ENCODE peak calls at places on chromosomes 2 and 18, in five cellular contexts. One of them, this sample, is unnamed.

GRCh38 chr2:18412980-18413793 is 147.3 kb downstream of the RDH14 start:
- DNase-seq in stimulated activated CD4-positive, alpha-beta T cell treated with anti-CD3 and anti-CD28 coated beads, Interleukin-4, amount 100 ng/mL, for 48 hours: no peak
- DNase-seq in T-cell: no peak
- DNase-seq in activated T-helper 1 cell treated with anti-CD3 and anti-CD28 coated beads, Interleukin-2, amount 50 U/mL, for 16 hours: no peak
- DNase-seq in transverse colon: no peak
- DNase-seq in this sample: no peak

GRCh38 chr2:10655841-10656225 is 33.9 kb downstream of the NOL10 start:
- DNase-seq in transverse colon: no peak
- DNase-seq in activated T-helper 1 cell treated with anti-CD3 and anti-CD28 coated beads, Interleukin-2, amount 50 U/mL, for 16 hours: no peak
- DNase-seq in T-cell: no peak
- DNase-seq in stimulated activated CD4-positive, alpha-beta T cell treated with anti-CD3 and anti-CD28 coated beads, Interleukin-4, amount 100 ng/mL, for 48 hours: no peak
- DNase-seq in this sample: no peak

GRCh38 chr2:54092940-54093339 is 22.5 kb upstream of the ACYP2 start:
- DNase-seq in stimulated activated CD4-positive, alpha-beta T cell treated with anti-CD3 and anti-CD28 coated beads, Interleukin-4, amount 100 ng/mL, for 48 hours: no peak
- DNase-seq in transverse colon: no peak
- DNase-seq in T-cell: no peak
- DNase-seq in activated T-helper 1 cell treated with anti-CD3 and anti-CD28 coated beads, Interleukin-2, amount 50 U/mL, for 16 hours: no peak
- DNase-seq in this sample: no peak

GRCh38 chr2:17593445-17593840 is 52.9 kb downstream of the VSNL1 start:
- DNase-seq in T-cell: no peak
- DNase-seq in transverse colon: no peak
- DNase-seq in activated T-helper 1 cell treated with anti-CD3 and anti-CD28 coated beads, Interleukin-2, amount 50 U/mL, for 16 hours: no peak
- DNase-seq in stimulated activated CD4-positive, alpha-beta T cell treated with anti-CD3 and anti-CD28 coated beads, Interleukin-4, amount 100 ng/mL, for 48 hours: no peak
- DNase-seq in this sample: no peak

GRCh38 chr2:28751956-28752607 is 452 bp downstream of the PPP1CB start:
- DNase-seq in transverse colon: no peak
- DNase-seq in activated T-helper 1 cell treated with anti-CD3 and anti-CD28 coated beads, Interleukin-2, amount 50 U/mL, for 16 hours: peak; percentile 11
- DNase-seq in stimulated activated CD4-positive, alpha-beta T cell treated with anti-CD3 and anti-CD28 coated beads, Interleukin-4, amount 100 ng/mL, for 48 hours: peak; percentile 15
- DNase-seq in T-cell: no peak
- DNase-seq in this sample: peak; percentile 43

GRCh38 chr18:35507192-35507591 is 9.4 kb upstream of the INO80C start:
- DNase-seq in T-cell: no peak
- DNase-seq in stimulated activated CD4-positive, alpha-beta T cell treated with anti-CD3 and anti-CD28 coated beads, Interleukin-4, amount 100 ng/mL, for 48 hours: no peak
- DNase-seq in activated T-helper 1 cell treated with anti-CD3 and anti-CD28 coated beads, Interleukin-2, amount 50 U/mL, for 16 hours: no peak
- DNase-seq in transverse colon: no peak
- DNase-seq in this sample: no peak

GRCh38 chr2:28088970-28089369 is 198.4 kb downstream of the BABAM2 start:
- DNase-seq in transverse colon: no peak
- DNase-seq in activated T-helper 1 cell treated with anti-CD3 and anti-CD28 coated beads, Interleukin-2, amount 50 U/mL, for 16 hours: no peak
- DNase-seq in stimulated activated CD4-positive, alpha-beta T cell treated with anti-CD3 and anti-CD28 coated beads, Interleukin-4, amount 100 ng/mL, for 48 hours: no peak
- DNase-seq in T-cell: no peak
- DNase-seq in this sample: no peak

GRCh38 chr2:39431592-39432316 is 5.3 kb downstream of the MAP4K3 start:
- DNase-seq in transverse colon: no peak
- DNase-seq in stimulated activated CD4-positive, alpha-beta T cell treated with anti-CD3 and anti-CD28 coated beads, Interleukin-4, amount 100 ng/mL, for 48 hours: no peak
- DNase-seq in T-cell: no peak
- DNase-seq in activated T-helper 1 cell treated with anti-CD3 and anti-CD28 coated beads, Interleukin-2, amount 50 U/mL, for 16 hours: no peak
- DNase-seq in this sample: no peak

GRCh38 chr2:65129276-65129612 is 662 bp downstream of the RAB1A start:
- DNase-seq in activated T-helper 1 cell treated with anti-CD3 and anti-CD28 coated beads, Interleukin-2, amount 50 U/mL, for 16 hours: no peak
- DNase-seq in transverse colon: no peak
- DNase-seq in stimulated activated CD4-positive, alpha-beta T cell treated with anti-CD3 and anti-CD28 coated beads, Interleukin-4, amount 100 ng/mL, for 48 hours: no peak
- DNase-seq in T-cell: no peak
- DNase-seq in this sample: no peak

GRCh38 chr18:52287151-52287550 is 52.8 kb upstream of the DCC start:
- DNase-seq in stimulated activated CD4-positive, alpha-beta T cell treated with anti-CD3 and anti-CD28 coated beads, Interleukin-4, amount 100 ng/mL, for 48 hours: no peak
- DNase-seq in transverse colon: no peak
- DNase-seq in activated T-helper 1 cell treated with anti-CD3 and anti-CD28 coated beads, Interleukin-2, amount 50 U/mL, for 16 hours: no peak
- DNase-seq in T-cell: no peak
- DNase-seq in this sample: no peak